ENCODE peak calls at places on chromosomes 2 and 18, in ten cellular contexts. R is stimulated activated CD8-positive, alpha-beta memory T cell treated with anti-CD3 and anti-CD28 coated beads, Interleukin-15, amount 100 ng/mL, for 1 hour; Z is T-helper 1 cell; G is progenitor cell of endocrine pancreas; L is endothelial cell; B is foreskin fibroblast; U is NCI-H1092 treated with DMSO at 0.1 percent for 48 hours; T is lower lobe of right lung; V is activated CD4-positive, alpha-beta T cell treated with anti-CD3 and anti-CD28 coated beads, Interleukin-2, amount 10 ng/mL, durations not matched to agents 24 days and 14 days; P is H9. F is an unnamed sample.

GRCh38 chr2:151040036-151040435 is 221.6 kb downstream of the RBM43 start:
- DNase-seq in G (no peak), T (no peak), P (no peak), R (no peak), U (no peak), Z (no peak), L (no peak), V (no peak), B (peak), F (no peak)

GRCh38 chr2:148244593-148245292 is 223.9 kb downstream of the MBD5 start:
- DNase-seq in U (no peak), G (no peak), T (no peak), B (peak), Z (no peak), P (no peak), V (no peak), R (no peak), L (no peak), F (no peak)

GRCh38 chr2:37357461-37358008 is 13.1 kb downstream of the QPCT start:
- DNase-seq in U (no peak), R (no peak), G (no peak), L (no peak), V (no peak), B (peak), T (no peak), Z (no peak), P (no peak), F (peak)

GRCh38 chr18:59839931-59840685 is 59.7 kb upstream of the PMAIP1 start:
- DNase-seq in U (no peak), G (no peak), P (no peak), L (no peak), T (no peak), B (peak), V (no peak), Z (no peak), R (no peak), F (no peak)

GRCh38 chr2:10924441-10924840 is 12.7 kb downstream of the KCNF1 start:
- DNase-seq in T (no peak), G (no peak), V (no peak), L (no peak), B (no peak), U (no peak), R (no peak), Z (no peak), P (no peak), F (no peak)

GRCh38 chr2:24638568-24638967 is 147.5 kb downstream of the NCOA1 start:
- DNase-seq in U (no peak), G (no peak), V (no peak), L (no peak), Z (no peak), T (no peak), P (no peak), R (no peak), B (no peak), F (no peak)

GRCh38 chr18:52992041-52992440 is 652.0 kb downstream of the DCC start:
- DNase-seq in U (peak), P (peak), V (no peak), Z (no peak), L (peak), B (no peak), R (no peak), T (no peak), G (no peak), F (no peak)

GRCh38 chr2:165601065-165601830 is 131.8 kb downstream of the CSRNP3 start:
- DNase-seq in G (no peak), Z (no peak), T (no peak), P (no peak), U (no peak), V (no peak), B (no peak), R (no peak), L (no peak), F (no peak)

GRCh38 chr2:133977385-133977784 is 276.5 kb upstream of the MGAT5 start:
- DNase-seq in L (no peak), R (no peak), G (no peak), U (no peak), V (no peak), B (no peak), P (no peak), Z (no peak), T (no peak), F (no peak)

GRCh38 chr2:109069430-109070194 is 59.4 kb upstream of the SH3RF3 start:
- DNase-seq in L (no peak), T (no peak), Z (no peak), G (no peak), P (peak), V (no peak), U (no peak), B (no peak), R (no peak), F (peak)

GRCh38 chr18:48622911-48623431 is 84.1 kb downstream of the CTIF start:
- DNase-seq in G (no peak), B (no peak), Z (no peak), V (no peak), T (no peak), L (no peak), U (no peak), R (no peak), P (peak), F (no peak)

GRCh38 chr2:429142-429541 is 141.3 kb upstream of the ALKAL2 start:
- DNase-seq in Z (no peak), B (no peak), P (no peak), T (no peak), G (no peak), U (no peak), L (no peak), R (no peak), V (peak), F (no peak)

GRCh38 chr2:85911836-85912692 is 23.3 kb upstream of the ST3GAL5 start:
- DNase-seq in R (no peak), P (no peak), Z (no peak), G (no peak), T (no peak), U (no peak), B (peak), V (no peak), L (no peak), F (no peak)